ENCODE peak calls at places on chromosomes 6 and 20, in eight cellular contexts. R is HCT116, D is body of pancreas, O is K562, F is A549, I is heart left ventricle, L is GM12878, G is right lobe of liver. V is an unnamed sample.

GRCh38 chr6:121925024-121925423 is 474.4 kb upstream of the HSF2 start:
- ATAC-seq in R (no peak), D (no peak), O (no peak), F (no peak), I (no peak), L (no peak), G (no peak), V (no peak)

GRCh38 chr6:150491131-150491795 is 108.4 kb upstream of the PLEKHG1 start:
- ATAC-seq in R (peak; percentile 44), D (peak; percentile 48), O (no peak), F (no peak), I (no peak), L (peak; percentile 95), G (no peak), V (no peak)

GRCh38 chr6:37451411-37452273 is 18.6 kb downstream of the CMTR1 start:
- ATAC-seq in R (no peak), D (no peak), O (no peak), F (no peak), I (no peak), L (no peak), G (no peak), V (no peak)

GRCh38 chr6:108165714-108166663 is at the start of gene NR2E1:
- ATAC-seq in R (no peak), D (no peak), O (no peak), F (peak; percentile 68), I (no peak), L (no peak), G (no peak), V (no peak)

GRCh38 chr6:15344186-15344506 is 98.3 kb downstream of the JARID2 start:
- ATAC-seq in R (no peak), D (peak; percentile 33), O (no peak), F (no peak), I (no peak), L (no peak), G (no peak), V (no peak)

GRCh38 chr6:129657433-129657832 is 52.5 kb downstream of the ARHGAP18 start:
- ATAC-seq in R (no peak), D (no peak), O (no peak), F (no peak), I (no peak), L (no peak), G (no peak), V (no peak)

GRCh38 chr6:75065524-75065923 is 140.3 kb downstream of the COL12A1 start:
- ATAC-seq in R (peak; percentile 93), D (no peak), O (no peak), F (peak; percentile 53), I (no peak), L (no peak), G (peak; percentile 51), V (no peak)

GRCh38 chr20:20286061-20286460 is 81.8 kb upstream of the INSM1 start:
- ATAC-seq in R (no peak), D (no peak), O (no peak), F (no peak), I (no peak), L (no peak), G (no peak), V (no peak)

GRCh38 chr20:43567477-43567876 is 8.7 kb downstream of the SGK2 start:
- ATAC-seq in R (no peak), D (no peak), O (no peak), F (no peak), I (no peak), L (no peak), G (no peak), V (no peak)

GRCh38 chr6:125154184-125155135 is 887 bp downstream of the TPD52L1 start:
- ATAC-seq in R (peak; percentile 51), D (peak; percentile 55), O (peak; percentile 71), F (peak; percentile 81), I (no peak), L (peak; percentile 56), G (peak; percentile 76), V (peak; percentile 30)

GRCh38 chr6:36230376-36230775 is 33.8 kb downstream of the BRPF3 start:
- ATAC-seq in R (no peak), D (no peak), O (no peak), F (no peak), I (no peak), L (no peak), G (no peak), V (no peak)

GRCh38 chr20:37201827-37202162 is 22.4 kb upstream of the MROH8 start:
- ATAC-seq in R (no peak), D (no peak), O (no peak), F (no peak), I (no peak), L (no peak), G (no peak), V (no peak)

GRCh38 chr20:16580127-16580526 is 6.9 kb upstream of the KIF16B start:
- ATAC-seq in R (no peak), D (peak; percentile 38), O (no peak), F (no peak), I (peak; percentile 79), L (no peak), G (peak; percentile 73), V (no peak)

GRCh38 chr6:42928748-42929087 is 562 bp upstream of the CNPY3 start:
- ATAC-seq in R (peak; percentile 10), D (peak; percentile 13), O (peak; percentile 1), F (peak; percentile 1), I (peak; percentile 9), L (no peak), G (peak; percentile 2), V (peak; percentile 1)

GRCh38 chr6:42929928-42930360 is 664 bp downstream of the CNPY3 start:
- ATAC-seq in R (peak; percentile 27), D (peak; percentile 4), O (peak; percentile 12), F (peak; percentile 44), I (peak; percentile 12), L (peak; percentile 71), G (peak; percentile 4), V (peak; percentile 6)

GRCh38 chr6:42932412-42932811 is 3.1 kb downstream of the CNPY3 start:
- ATAC-seq in R (no peak), D (no peak), O (no peak), F (no peak), I (no peak), L (no peak), G (no peak), V (no peak)

GRCh38 chr6:42933195-42933594 is 3.9 kb downstream of the CNPY3 start:
- ATAC-seq in R (no peak), D (no peak), O (no peak), F (no peak), I (no peak), L (no peak), G (no peak), V (no peak)

GRCh38 chr6:42929088-42929927 is at the start of gene CNPY3:
- ATAC-seq in R (peak; percentile 90), D (peak; percentile 92), O (peak; percentile 95), F (peak; percentile 97), I (peak; percentile 94), L (peak; percentile 88), G (peak; percentile 95), V (peak; percentile 96)
- TF ChIP-seq POLR2A in R (peak; percentile 33), D (peak; percentile 85), O (peak; percentile 88), F (peak; percentile 51), I (no peak), L (peak; percentile 87), G (peak; percentile 61), V (peak; percentile 44)

DNA sequence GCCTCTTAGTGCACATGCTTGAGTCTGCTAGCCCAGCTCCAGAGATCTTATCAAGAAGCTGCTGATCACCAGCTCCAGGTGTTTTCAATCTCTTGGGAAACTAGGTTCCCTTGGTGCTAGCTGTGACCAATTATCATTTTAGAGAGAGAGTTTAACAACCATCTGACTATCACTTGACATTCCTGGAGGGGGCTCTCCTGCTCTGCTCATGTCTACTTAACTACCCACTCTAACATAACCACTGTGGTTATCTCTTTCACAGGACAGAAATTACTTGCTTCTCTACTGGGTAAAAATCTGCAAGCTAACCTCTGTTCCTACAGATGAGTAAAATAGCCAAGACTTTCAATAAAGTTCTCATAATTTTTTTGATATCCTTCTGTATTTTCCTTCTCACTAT is 823.4 kb upstream of the GJE1 start:
- ATAC-seq in R (peak; percentile 64), D (no peak), O (no peak), F (no peak), I (no peak), L (peak; percentile 48), G (no peak), V (no peak)
- TF ChIP-seq CTCF in R (no peak), D (no peak), O (no peak), F (no peak), I (peak; percentile 27), L (peak; percentile 20), G (no peak), V (no peak)

GRCh38 chr20:53911301-53911700 is 159.1 kb downstream of the BCAS1 start:
- ATAC-seq in R (no peak), D (no peak), O (no peak), F (no peak), I (no peak), L (no peak), G (no peak), V (no peak)

GRCh38 chr20:53915459-53916172 is 154.8 kb downstream of the BCAS1 start:
- ATAC-seq in R (peak; percentile 91), D (peak; percentile 85), O (peak; percentile 84), F (peak; percentile 97), I (peak; percentile 86), L (peak; percentile 84), G (peak; percentile 98), V (peak; percentile 84)

GRCh38 chr20:53914861-53915458 is 155.4 kb downstream of the BCAS1 start:
- ATAC-seq in R (peak; percentile 15), D (no peak), O (peak; percentile 18), F (peak; percentile 18), I (no peak), L (peak; percentile 4), G (no peak), V (no peak)

GRCh38 chr20:53916173-53916512 is 154.3 kb downstream of the BCAS1 start:
- ATAC-seq in R (peak; percentile 5), D (no peak), O (peak; percentile 8), F (peak; percentile 47), I (no peak), L (peak; percentile 9), G (peak; percentile 58), V (peak; percentile 16)

GRCh38 chr20:53914091-53914860 is 156.1 kb downstream of the BCAS1 start:
- ATAC-seq in R (no peak), D (peak; percentile 36), O (no peak), F (no peak), I (no peak), L (no peak), G (no peak), V (no peak)
- H3K4me3 ChIP-seq in R (no peak overlapping the region), D (no peak overlapping the region), O (no peak overlapping the region), F (no peak overlapping the region), I (peak overlapping the region; percentile 56), L (peak overlapping the region; percentile 56), G (no peak overlapping the region), V (no peak overlapping the region)

GRCh38 chr6:7053125-7053784 is 54.5 kb upstream of the RREB1 start:
- ATAC-seq in R (no peak), D (no peak), O (peak; percentile 4), F (no peak), I (no peak), L (no peak), G (no peak), V (no peak)

GRCh38 chr6:7050099-7050498 is 57.7 kb upstream of the RREB1 start:
- ATAC-seq in R (no peak), D (no peak), O (no peak), F (no peak), I (no peak), L (no peak), G (no peak), V (no peak)

GRCh38 chr6:7051780-7052440 is 55.9 kb upstream of the RREB1 start:
- ATAC-seq in R (no peak), D (peak; percentile 80), O (no peak), F (peak; percentile 54), I (peak; percentile 24), L (peak; percentile 82), G (peak; percentile 84), V (peak; percentile 60)

GRCh38 chr6:7052441-7052936 is 55.3 kb upstream of the RREB1 start:
- ATAC-seq in R (no peak), D (peak; percentile 51), O (no peak), F (peak; percentile 29), I (peak; percentile 72), L (peak; percentile 29), G (peak; percentile 45), V (peak; percentile 52)

GRCh38 chr6:7050911-7051779 is 56.6 kb upstream of the RREB1 start:
- ATAC-seq in R (peak; percentile 53), D (peak; percentile 58), O (no peak), F (peak; percentile 88), I (no peak), L (peak; percentile 67), G (peak; percentile 73), V (peak; percentile 59)
- TF ChIP-seq POLR2A in R (no peak), D (no peak), O (no peak), F (no peak), I (no peak), L (no peak), G (peak; percentile 14), V (no peak)

V was measured in gastroesophageal sphincter.